ENCODE peak calls at places on chromosomes 13 and 19, in six cellular contexts. S, N, G, Q, H and T are unnamed samples. For H3K4me1 and H3K36me3, the result is how much of the 10 kb centered on the place peaks cover.

GRCh38 chr19:51111606-51112005 is 3.4 kb upstream of the CTU1 start:
- DNase-seq in G (no peak), N (no peak), S (no peak), Q (no peak), H (no peak), T (no peak)

GRCh38 chr13:110628477-110628793 is 13.1 kb downstream of the NAXD start:
- DNase-seq in S (no peak), G (no peak), Q (no peak), N (no peak), H (peak), T (no peak)

GRCh38 chr19:53192771-53193533 is at the start of gene ZNF665:
- DNase-seq in S (peak), G (peak), Q (peak), N (peak), H (peak), T (peak)

GRCh38 chr13:102680842-102681725 is 13.8 kb downstream of the METTL21C start:
- DNase-seq in N (no peak), G (no peak), H (no peak), Q (peak), S (peak), T (no peak)

GRCh38 chr19:2274185-2274711 is 7.7 kb downstream of the PEAK3 start:
- DNase-seq in N (no peak), S (no peak), Q (no peak), H (no peak), G (no peak), T (no peak)

GRCh38 chr13:60009300-60010248 is 154.2 kb downstream of the DIAPH3 start:
- DNase-seq in N (no peak), Q (no peak), G (no peak), H (peak), S (no peak), T (no peak)

GRCh38 chr13:66009241-66009640 is 1220.9 kb downstream of the PCDH9 start:
- DNase-seq in S (no peak), H (no peak), G (no peak), Q (no peak), N (no peak), T (no peak)

GRCh38 chr13:43348397-43348796 is 325.0 kb downstream of the DNAJC15 start:
- DNase-seq in S (no peak), Q (peak), H (no peak), G (no peak), N (no peak), T (peak)

GRCh38 chr13:98510156-98510509 is 66.8 kb downstream of the STK24 start:
- DNase-seq in N (no peak), G (no peak), H (no peak), S (no peak), Q (no peak), T (no peak)

GRCh38 chr13:109196896-109197295 is 567.5 kb downstream of the MYO16 start:
- DNase-seq in H (peak), S (no peak), G (no peak), Q (no peak), N (no peak), T (peak)

GRCh38 chr13:74221752-74222151 is 87.5 kb upstream of the KLF12 start:
- DNase-seq in N (no peak), G (no peak), Q (no peak), S (no peak), H (no peak), T (no peak)

GRCh38 chr19:38665950-38666661 is 18.7 kb downstream of the ACTN4 start:
- DNase-seq in N (peak), G (no peak), H (no peak), Q (peak), S (no peak), T (no peak)

GRCh38 chr13:74696148-74696922 is 562.1 kb upstream of the KLF12 start:
- DNase-seq in Q (no peak), H (no peak), S (no peak), N (no peak), G (no peak), T (no peak)

GRCh38 chr13:33262069-33262487 is 23.5 kb downstream of the STARD13 start:
- DNase-seq in Q (peak), H (peak), S (no peak), G (no peak), N (no peak), T (peak)

GRCh38 chr13:42211704-42212103 is 60.2 kb upstream of the AKAP11 start:
- DNase-seq in G (no peak), S (no peak), Q (peak), N (no peak), H (no peak), T (no peak)

GRCh38 chr13:79171131-79172061 is 234.7 kb downstream of the RBM26 start:
- DNase-seq in H (no peak), S (no peak), Q (no peak), G (no peak), N (no peak), T (no peak)

GRCh38 chr13:79637086-79637763 is 156.3 kb downstream of the NDFIP2 start:
- DNase-seq in Q (no peak), S (no peak), N (no peak), G (no peak), H (peak), T (peak)

GRCh38 chr19:49128545-49129237 is 9.3 kb downstream of the PPFIA3 start:
- DNase-seq in S (no peak), H (no peak), Q (no peak), G (no peak), N (no peak), T (peak)

GRCh38 chr19:8214802-8215201 is 5.6 kb downstream of the CERS4 start:
- DNase-seq in N (no peak), S (no peak), G (no peak), Q (no peak), H (no peak), T (no peak)

GRCh38 chr19:8212916-8213315 is 3.7 kb downstream of the CERS4 start:
- DNase-seq in S (no peak), G (no peak), Q (no peak), N (no peak), H (no peak), T (no peak)

GRCh38 chr19:8215783-8216182 is 6.6 kb downstream of the CERS4 start:
- DNase-seq in H (no peak), S (no peak), N (no peak), G (no peak), Q (no peak), T (no peak)

GRCh38 chr19:8212212-8212611 is 3.0 kb downstream of the CERS4 start:
- DNase-seq in S (no peak), Q (no peak), G (no peak), H (no peak), N (no peak), T (no peak)

DNA sequence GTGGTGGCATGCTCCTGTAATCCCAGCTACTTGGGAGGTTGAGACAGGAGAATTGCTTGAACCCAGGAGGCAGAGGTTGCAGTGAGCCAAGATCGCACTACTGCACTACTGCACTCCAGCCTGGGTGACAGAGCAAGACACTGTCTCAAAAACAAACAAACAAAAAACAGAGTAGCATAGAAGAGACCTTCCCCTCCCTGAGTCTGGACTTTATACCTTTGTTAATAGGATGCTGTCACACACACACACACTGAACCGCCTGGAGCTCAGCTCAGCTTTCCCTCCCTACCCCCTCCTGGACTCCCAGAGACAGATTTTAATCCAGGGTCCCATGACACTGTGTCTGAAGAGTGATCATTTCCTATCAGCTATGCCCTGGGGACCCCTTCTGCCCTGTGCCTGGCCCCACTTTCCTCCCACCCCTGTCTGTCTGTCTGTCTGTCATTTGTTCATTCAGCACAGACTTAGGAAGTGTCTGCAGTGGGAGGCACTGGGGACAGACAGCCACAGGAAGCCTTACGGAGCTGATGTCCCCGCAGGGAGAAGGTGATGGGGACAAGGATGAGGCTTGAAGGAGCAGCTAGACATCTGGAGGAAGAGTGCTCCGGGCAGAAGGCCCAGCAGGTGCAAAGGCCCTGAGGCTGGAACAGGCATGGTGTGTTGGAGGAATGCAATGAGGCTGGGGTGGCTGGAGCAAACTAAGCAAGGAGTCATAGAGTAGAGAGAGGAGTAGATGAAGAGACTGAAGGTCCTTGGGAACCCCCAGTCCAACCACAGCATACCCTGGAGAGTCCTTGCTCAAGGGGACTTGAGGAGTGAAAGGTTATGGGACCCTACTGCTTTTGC is 4.9 kb downstream of the CERS4 start:
- DNase-seq in H (no peak), S (no peak), G (no peak), N (no peak), Q (no peak), T (no peak)
- H3K4me1 ChIP-seq in H (under half), S (under half), G (under half), N (under half), Q (under half), T (under half)

GRCh38 chr19:36573948-36574726 is 1.0 kb upstream of the ZNF529 start:
- DNase-seq in H (no peak), N (no peak), Q (peak), G (no peak), S (no peak), T (peak)
- H3K36me3 ChIP-seq in H (under half), N (under half), Q (under half), G (under half), S (under half), T (half or more)

GRCh38 chr13:51620165-51620983 is 36.1 kb downstream of the WDFY2 start:
- DNase-seq in N (no peak), H (no peak), S (no peak), G (no peak), Q (no peak), T (peak)
- H3K4me1 ChIP-seq in N (under half), H (under half), S (under half), G (under half), Q (under half), T (under half)

GRCh38 chr13:113319371-113319770 is 22.3 kb downstream of the LAMP1 start:
- DNase-seq in G (no peak), S (no peak), N (no peak), H (no peak), Q (no peak), T (no peak)
- H3K36me3 ChIP-seq in G (half or more), S (half or more), N (half or more), H (under half), Q (half or more), T (under half)

GRCh38 chr19:41323023-41323422 is 13.1 kb downstream of the CCDC97 start:
- DNase-seq in N (no peak), H (no peak), S (no peak), Q (peak), G (no peak), T (peak)
- H3K4me1 ChIP-seq in N (under half), H (half or more), S (under half), Q (half or more), G (under half), T (under half)

DNA sequence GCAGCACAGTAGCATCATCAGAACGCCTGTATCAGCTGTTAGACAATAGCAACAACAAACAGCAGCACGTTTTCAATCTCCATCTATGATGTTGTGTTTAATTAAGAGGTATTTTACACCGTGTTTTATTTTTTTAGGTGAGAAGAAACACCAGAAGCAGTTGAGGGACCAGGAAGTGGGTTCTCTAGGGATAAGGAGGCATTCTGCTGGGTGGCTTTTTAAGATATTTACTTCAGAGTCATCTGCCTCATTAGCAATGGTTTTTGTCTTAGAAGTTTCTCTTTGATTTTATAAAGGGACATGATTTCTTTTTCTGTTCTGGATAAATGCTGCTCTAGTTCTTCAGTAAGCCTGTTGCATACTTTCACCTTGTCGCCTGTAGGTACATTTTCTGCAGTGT is 8.2 kb downstream of the CKAP2 start:
- DNase-seq in H (no peak), N (no peak), Q (no peak), S (no peak), G (no peak), T (no peak)
- H3K36me3 ChIP-seq in H (half or more), N (under half), Q (under half), S (under half), G (under half), T (half or more)

GRCh38 chr19:10752237-10752912 is 34.5 kb downstream of the DNM2 start:
- DNase-seq in G (no peak), Q (no peak), N (no peak), S (no peak), H (no peak), T (no peak)

GRCh38 chr19:10751109-10751972 is 33.5 kb downstream of the DNM2 start:
- DNase-seq in N (no peak), H (no peak), Q (no peak), S (no peak), G (no peak), T (no peak)

GRCh38 chr19:10753305-10753704 is 35.4 kb downstream of the DNM2 start:
- DNase-seq in G (no peak), H (no peak), S (no peak), Q (no peak), N (no peak), T (no peak)

GRCh38 chr19:10749435-10750384 is 31.8 kb downstream of the DNM2 start:
- DNase-seq in Q (no peak), S (no peak), H (no peak), N (no peak), G (no peak), T (no peak)

GRCh38 chr19:10752913-10753285 is 35.0 kb downstream of the DNM2 start:
- DNase-seq in H (no peak), S (no peak), N (no peak), Q (no peak), G (no peak), T (no peak)
- H3K4me1 ChIP-seq in H (under half), S (under half), N (under half), Q (under half), G (under half), T (under half)

DNA sequence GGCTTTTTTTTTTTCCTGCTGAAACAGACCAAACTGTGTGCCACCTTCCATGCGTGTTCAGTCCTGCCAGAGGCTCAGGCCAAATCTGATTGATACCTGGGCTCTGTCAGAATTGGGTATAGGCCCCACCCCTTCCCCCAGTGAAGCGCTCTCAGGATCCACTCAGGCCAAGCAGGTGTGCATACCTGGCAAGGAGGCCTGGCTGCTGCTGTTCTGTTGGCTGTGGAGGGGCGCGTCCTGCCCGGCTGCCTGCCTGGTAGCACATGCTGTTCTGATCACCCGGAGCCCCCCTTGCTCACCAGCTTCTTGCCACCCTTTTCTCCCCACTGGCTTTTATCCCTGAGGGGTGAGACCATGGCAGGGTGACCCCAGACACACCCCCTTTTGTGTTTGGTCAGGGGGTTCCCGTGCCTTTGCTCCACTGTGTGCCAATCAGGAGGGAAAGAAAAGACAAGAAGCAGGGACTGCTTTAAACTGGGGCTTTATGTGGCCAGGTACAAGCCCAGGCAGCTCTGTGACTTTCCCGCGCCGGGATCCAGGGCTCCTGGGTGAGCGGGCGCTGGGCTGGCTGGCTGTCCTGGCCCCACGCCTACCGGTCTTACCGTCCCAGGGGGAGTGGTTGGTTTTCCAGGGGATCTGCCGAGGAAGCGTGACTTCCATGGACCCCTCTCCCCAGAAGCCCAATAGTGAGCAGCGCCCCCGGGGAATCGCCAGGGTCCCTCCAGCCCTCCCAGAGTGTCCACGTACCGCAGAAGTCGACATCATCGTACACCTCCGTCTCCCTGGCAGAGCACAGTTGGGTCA is 12.6 kb downstream of the PRAM1 start:
- DNase-seq in Q (no peak), H (no peak), G (no peak), S (no peak), N (no peak), T (no peak)
- H3K36me3 ChIP-seq in Q (half or more), H (under half), G (under half), S (under half), N (half or more), T (under half)

GRCh38 chr19:46977548-46977947 is 42.1 kb upstream of the NPAS1 start:
- DNase-seq in G (no peak), S (no peak), Q (no peak), N (no peak), H (no peak), T (no peak)
- H3K4me1 ChIP-seq in G (half or more), S (under half), Q (under half), N (under half), H (under half), T (under half)

GRCh38 chr19:34213283-34213682 is 41.0 kb downstream of the LSM14A start:
- DNase-seq in Q (no peak), S (no peak), H (no peak), N (no peak), G (no peak), T (no peak)
- H3K36me3 ChIP-seq in Q (under half), S (half or more), H (half or more), N (half or more), G (under half), T (under half)